ENCODE peak calls at places on chromosome 1, in six cellular contexts. One of them, this sample, is unnamed.
A peak's percentile ranks its signal among the peaks of the same experiment; 100 is the strongest.

GRCh38 chr1:24849653-24850295 is 80.3 kb downstream of the RUNX3 start:
- DNase-seq in transverse colon: peak; percentile 42
- DNase-seq in HCT116: no peak
- DNase-seq in A549: peak; percentile 40
- DNase-seq in sigmoid colon: peak; percentile 61
- DNase-seq in Peyer's patch: no peak
- DNase-seq in this sample: no peak

GRCh38 chr1:184485731-184486723 is 99.2 kb downstream of the C1orf21 start:
- DNase-seq in transverse colon: no peak
- DNase-seq in HCT116: no peak
- DNase-seq in A549: peak; percentile 7
- DNase-seq in sigmoid colon: no peak
- DNase-seq in Peyer's patch: no peak
- DNase-seq in this sample: no peak

GRCh38 chr1:51242546-51242945 is 6.5 kb downstream of the RNF11 start:
- DNase-seq in transverse colon: no peak
- DNase-seq in A549: no peak
- DNase-seq in sigmoid colon: no peak
- DNase-seq in HCT116: no peak
- DNase-seq in Peyer's patch: no peak
- DNase-seq in this sample: no peak

GRCh38 chr1:50424045-50424939 is 1.0 kb upstream of the DMRTA2 start:
- DNase-seq in A549: no peak
- DNase-seq in sigmoid colon: no peak
- DNase-seq in transverse colon: no peak
- DNase-seq in Peyer's patch: no peak
- DNase-seq in HCT116: no peak
- DNase-seq in this sample: no peak

GRCh38 chr1:243345205-243345604 is 89.4 kb downstream of the SDCCAG8 start:
- DNase-seq in A549: peak; percentile 35
- DNase-seq in HCT116: no peak
- DNase-seq in transverse colon: no peak
- DNase-seq in sigmoid colon: no peak
- DNase-seq in Peyer's patch: no peak
- DNase-seq in this sample: no peak

GRCh38 chr1:197958438-197958837 is 41.3 kb downstream of the LHX9 start:
- DNase-seq in sigmoid colon: no peak
- DNase-seq in transverse colon: no peak
- DNase-seq in A549: no peak
- DNase-seq in HCT116: no peak
- DNase-seq in Peyer's patch: no peak
- DNase-seq in this sample: no peak

GRCh38 chr1:209168204-209168603 is 415.3 kb upstream of the CAMK1G start:
- DNase-seq in sigmoid colon: no peak
- DNase-seq in transverse colon: no peak
- DNase-seq in HCT116: no peak
- DNase-seq in A549: no peak
- DNase-seq in Peyer's patch: no peak
- DNase-seq in this sample: peak; percentile 72

GRCh38 chr1:166974647-166975345 is 544 bp downstream of the ILDR2 start:
- DNase-seq in Peyer's patch: no peak
- DNase-seq in transverse colon: no peak
- DNase-seq in sigmoid colon: no peak
- DNase-seq in HCT116: no peak
- DNase-seq in A549: no peak
- DNase-seq in this sample: no peak

GRCh38 chr1:40199126-40199525 is 37.9 kb downstream of the RLF start:
- DNase-seq in sigmoid colon: no peak
- DNase-seq in transverse colon: no peak
- DNase-seq in HCT116: no peak
- DNase-seq in A549: no peak
- DNase-seq in Peyer's patch: no peak
- DNase-seq in this sample: no peak

GRCh38 chr1:7625401-7625800 is 145.7 kb upstream of the VAMP3 start:
- DNase-seq in sigmoid colon: no peak
- DNase-seq in A549: no peak
- DNase-seq in HCT116: no peak
- DNase-seq in transverse colon: no peak
- DNase-seq in Peyer's patch: no peak
- DNase-seq in this sample: no peak

GRCh38 chr1:77387553-77387952 is 105.7 kb downstream of the AK5 start:
- DNase-seq in HCT116: no peak
- DNase-seq in transverse colon: no peak
- DNase-seq in Peyer's patch: no peak
- DNase-seq in sigmoid colon: no peak
- DNase-seq in A549: no peak
- DNase-seq in this sample: no peak

GRCh38 chr1:24385160-24385939 is 28.2 kb downstream of the STPG1 start:
- DNase-seq in Peyer's patch: no peak
- DNase-seq in transverse colon: no peak
- DNase-seq in sigmoid colon: no peak
- DNase-seq in HCT116: no peak
- DNase-seq in A549: peak; percentile 55
- DNase-seq in this sample: no peak

GRCh38 chr1:41239988-41240610 is 2.0 kb downstream of the SCMH1 start:
- DNase-seq in HCT116: no peak
- DNase-seq in A549: peak; percentile 73
- DNase-seq in sigmoid colon: no peak
- DNase-seq in transverse colon: no peak
- DNase-seq in Peyer's patch: no peak
- DNase-seq in this sample: no peak

GRCh38 chr1:153649867-153650235 is 8.7 kb upstream of the SNAPIN start:
- DNase-seq in Peyer's patch: no peak
- DNase-seq in sigmoid colon: no peak
- DNase-seq in A549: no peak
- DNase-seq in transverse colon: no peak
- DNase-seq in HCT116: no peak
- DNase-seq in this sample: no peak

GRCh38 chr1:54218883-54219687 is 19.1 kb downstream of the MRPL37 start:
- DNase-seq in transverse colon: peak; percentile 42
- DNase-seq in A549: no peak
- DNase-seq in HCT116: no peak
- DNase-seq in Peyer's patch: no peak
- DNase-seq in sigmoid colon: no peak
- DNase-seq in this sample: peak; percentile 66

GRCh38 chr1:162632743-162633326 is 571 bp downstream of the DDR2 start:
- DNase-seq in Peyer's patch: no peak
- DNase-seq in HCT116: no peak
- DNase-seq in transverse colon: no peak
- DNase-seq in sigmoid colon: peak; percentile 77
- DNase-seq in A549: no peak
- DNase-seq in this sample: no peak

GRCh38 chr1:162629651-162630050 is 2.6 kb upstream of the DDR2 start:
- DNase-seq in A549: no peak
- DNase-seq in transverse colon: no peak
- DNase-seq in Peyer's patch: no peak
- DNase-seq in sigmoid colon: no peak
- DNase-seq in HCT116: no peak
- DNase-seq in this sample: no peak

GRCh38 chr1:162631546-162632233 is 574 bp upstream of the DDR2 start:
- DNase-seq in transverse colon: no peak
- DNase-seq in A549: no peak
- DNase-seq in Peyer's patch: no peak
- DNase-seq in HCT116: no peak
- DNase-seq in sigmoid colon: peak; percentile 79
- DNase-seq in this sample: peak; percentile 69

GRCh38 chr1:162633327-162633762 is 1.1 kb downstream of the DDR2 start:
- DNase-seq in A549: no peak
- DNase-seq in transverse colon: no peak
- DNase-seq in sigmoid colon: no peak
- DNase-seq in HCT116: no peak
- DNase-seq in Peyer's patch: no peak
- DNase-seq in this sample: no peak

DNA sequence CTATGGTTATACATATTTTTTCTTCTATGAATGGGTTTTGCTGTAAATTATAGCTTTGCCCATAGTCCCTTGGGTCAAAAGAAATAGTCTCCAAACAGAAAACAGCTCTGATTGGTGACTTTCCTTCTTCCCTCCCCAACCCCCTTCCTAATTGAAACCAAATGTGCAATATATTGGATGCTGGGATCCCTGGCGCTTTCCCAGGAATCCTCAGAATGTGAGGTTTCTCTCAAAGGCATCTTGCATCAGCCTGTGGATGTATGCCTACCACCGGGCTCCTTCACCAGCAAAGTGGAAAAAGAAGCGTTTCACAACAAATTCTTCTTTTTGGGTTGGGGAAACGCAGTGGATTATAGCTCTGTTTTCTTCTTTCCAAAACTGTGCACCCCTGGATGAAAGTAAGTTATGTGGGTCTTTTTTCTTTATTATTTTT is at the start of gene DDR2:
- DNase-seq in HCT116: no peak
- DNase-seq in A549: no peak
- DNase-seq in transverse colon: peak; percentile 58
- DNase-seq in Peyer's patch: no peak
- DNase-seq in sigmoid colon: peak; percentile 94
- DNase-seq in this sample: peak; percentile 93
- H3K4me1 ChIP-seq in HCT116: peaks cover 6% of the 10 kb centered on the region
- H3K4me1 ChIP-seq in A549: no peaks in the 10 kb centered on the region
- H3K4me1 ChIP-seq in transverse colon: no peaks in the 10 kb centered on the region
- H3K4me1 ChIP-seq in Peyer's patch: no peaks in the 10 kb centered on the region
- H3K4me1 ChIP-seq in sigmoid colon: peaks cover 72% of the 10 kb centered on the region
- H3K4me1 ChIP-seq in this sample: peaks cover 40% of the 10 kb centered on the region

GRCh38 chr1:59427155-59427554 is 130.3 kb downstream of the FGGY start:
- DNase-seq in Peyer's patch: no peak
- DNase-seq in transverse colon: no peak
- DNase-seq in sigmoid colon: no peak
- DNase-seq in HCT116: peak; percentile 92
- DNase-seq in A549: peak; percentile 40
- DNase-seq in this sample: peak; percentile 51
- TF ChIP-seq POLR2A in Peyer's patch: no peak
- TF ChIP-seq POLR2A in transverse colon: no peak
- TF ChIP-seq POLR2A in sigmoid colon: no peak
- TF ChIP-seq POLR2A in HCT116: no peak
- TF ChIP-seq POLR2A in A549: no peak
- TF ChIP-seq POLR2A in this sample: no peak

GRCh38 chr1:225999227-225999911 is at the start of gene SDE2:
- DNase-seq in Peyer's patch: peak; percentile 99
- DNase-seq in A549: peak; percentile 99
- DNase-seq in sigmoid colon: peak; percentile 100
- DNase-seq in transverse colon: peak; percentile 100
- DNase-seq in HCT116: peak; percentile 97
- DNase-seq in this sample: peak; percentile 100

GRCh38 chr1:225999912-226000337 is 782 bp upstream of the SDE2 start:
- DNase-seq in HCT116: no peak
- DNase-seq in Peyer's patch: no peak
- DNase-seq in A549: no peak
- DNase-seq in transverse colon: no peak
- DNase-seq in sigmoid colon: no peak
- DNase-seq in this sample: no peak

GRCh38 chr1:226002667-226003501 is 3.7 kb upstream of the SDE2 start:
- DNase-seq in sigmoid colon: peak; percentile 76
- DNase-seq in HCT116: peak; percentile 46
- DNase-seq in transverse colon: peak; percentile 51
- DNase-seq in A549: peak; percentile 60
- DNase-seq in Peyer's patch: peak; percentile 29
- DNase-seq in this sample: peak; percentile 38

GRCh38 chr1:226001852-226002666 is 2.9 kb upstream of the SDE2 start:
- DNase-seq in HCT116: no peak
- DNase-seq in Peyer's patch: peak; percentile 91
- DNase-seq in transverse colon: peak; percentile 58
- DNase-seq in A549: peak; percentile 17
- DNase-seq in sigmoid colon: peak; percentile 82
- DNase-seq in this sample: peak; percentile 80

DNA sequence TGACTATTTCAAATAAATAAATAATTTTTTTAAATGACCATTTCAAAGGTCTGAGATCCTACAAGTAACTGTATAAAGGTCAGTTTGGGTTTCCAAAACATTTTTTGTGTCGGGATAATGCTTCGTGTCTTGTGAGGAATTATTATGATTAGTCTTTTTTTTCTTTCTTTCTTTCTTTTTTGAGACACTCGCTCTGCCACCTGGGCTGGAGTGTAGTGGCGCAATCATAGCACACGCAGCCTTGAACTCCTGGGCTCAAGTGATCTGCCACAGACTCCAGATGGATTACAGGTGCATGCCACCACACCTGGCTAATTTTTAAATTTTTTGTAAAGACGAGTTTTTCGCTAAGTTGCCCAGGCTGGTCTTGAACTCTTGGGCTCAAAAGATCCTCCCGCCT is 1.9 kb upstream of the SDE2 start:
- DNase-seq in transverse colon: no peak
- DNase-seq in sigmoid colon: no peak
- DNase-seq in HCT116: no peak
- DNase-seq in Peyer's patch: no peak
- DNase-seq in A549: no peak
- DNase-seq in this sample: no peak
- H3K4me1 ChIP-seq in transverse colon: peaks cover 28% of the 10 kb centered on the region
- H3K4me1 ChIP-seq in sigmoid colon: peaks cover 19% of the 10 kb centered on the region
- H3K4me1 ChIP-seq in HCT116: peaks cover 40% of the 10 kb centered on the region
- H3K4me1 ChIP-seq in Peyer's patch: peaks cover 30% of the 10 kb centered on the region
- H3K4me1 ChIP-seq in A549: peaks cover 33% of the 10 kb centered on the region
- H3K4me1 ChIP-seq in this sample: peaks cover 22% of the 10 kb centered on the region

GRCh38 chr1:27668121-27668807 is 3.7 kb downstream of the IFI6 start:
- DNase-seq in HCT116: no peak
- DNase-seq in sigmoid colon: no peak
- DNase-seq in Peyer's patch: no peak
- DNase-seq in transverse colon: peak; percentile 6
- DNase-seq in A549: no peak
- DNase-seq in this sample: no peak

GRCh38 chr1:27672750-27673112 is 739 bp upstream of the IFI6 start:
- DNase-seq in A549: no peak
- DNase-seq in transverse colon: no peak
- DNase-seq in HCT116: no peak
- DNase-seq in sigmoid colon: no peak
- DNase-seq in Peyer's patch: no peak
- DNase-seq in this sample: no peak

GRCh38 chr1:27669876-27670275 is 2.1 kb downstream of the IFI6 start:
- DNase-seq in sigmoid colon: no peak
- DNase-seq in Peyer's patch: no peak
- DNase-seq in A549: no peak
- DNase-seq in transverse colon: peak; percentile 0
- DNase-seq in HCT116: no peak
- DNase-seq in this sample: no peak

GRCh38 chr1:27668808-27669723 is 2.9 kb downstream of the IFI6 start:
- DNase-seq in transverse colon: peak; percentile 89
- DNase-seq in Peyer's patch: peak; percentile 80
- DNase-seq in sigmoid colon: peak; percentile 85
- DNase-seq in HCT116: no peak
- DNase-seq in A549: peak; percentile 58
- DNase-seq in this sample: peak; percentile 80

DNA sequence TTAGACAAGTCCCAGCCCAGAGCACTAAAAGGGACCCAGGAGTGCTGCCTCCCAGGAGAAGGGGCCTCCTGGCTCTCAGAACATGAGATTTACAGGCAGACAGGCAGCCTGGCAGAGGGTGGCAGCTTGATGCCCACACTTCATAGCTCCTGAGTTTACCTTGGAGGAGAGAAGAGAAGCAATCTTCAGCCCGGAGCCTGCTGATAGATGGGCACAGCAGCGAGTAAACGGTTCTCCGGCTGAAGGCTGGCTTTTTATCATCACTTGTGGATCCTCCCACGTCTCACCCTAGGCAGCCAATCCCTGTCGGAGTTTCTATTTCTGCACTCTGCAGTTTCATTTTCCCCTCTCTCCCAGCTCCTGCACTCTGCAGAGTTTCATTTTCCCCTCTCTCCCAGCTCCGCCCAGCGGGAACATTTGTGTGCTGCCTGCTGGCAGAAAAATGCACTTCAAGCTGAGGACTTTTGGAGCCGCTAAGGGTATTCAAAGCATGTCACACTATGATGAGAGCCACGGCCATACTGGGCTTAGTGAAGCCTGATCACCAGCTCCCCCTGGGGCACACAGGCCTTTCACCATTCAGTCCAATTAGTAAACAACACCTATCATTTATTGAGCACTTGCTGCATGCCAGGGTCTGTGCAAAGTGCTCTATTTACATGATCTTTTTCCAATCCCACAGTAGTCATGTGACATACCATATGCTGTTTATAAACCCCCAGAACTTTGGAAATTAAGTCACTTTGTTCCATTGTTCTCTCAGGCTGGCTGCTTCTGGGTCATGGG is at the start of gene IFI6:
- DNase-seq in A549: peak; percentile 86
- DNase-seq in Peyer's patch: peak; percentile 80
- DNase-seq in HCT116: peak; percentile 79
- DNase-seq in sigmoid colon: peak; percentile 94
- DNase-seq in transverse colon: peak; percentile 84
- DNase-seq in this sample: peak; percentile 93
- TF ChIP-seq POLR2A in A549: peak; percentile 20
- TF ChIP-seq POLR2A in Peyer's patch: peak; percentile 34
- TF ChIP-seq POLR2A in HCT116: peak; percentile 61
- TF ChIP-seq POLR2A in sigmoid colon: peak; percentile 57
- TF ChIP-seq POLR2A in transverse colon: peak; percentile 53
- TF ChIP-seq POLR2A in this sample: peak; percentile 67

This sample was measured in adrenal gland.